ENCODE peak calls at places on chromosomes 7 and 10, in eight cellular contexts. U is breast epithelium, K is lower lobe of right lung, O is stomach, N is left ventricle myocardium inferior, E is suprapubic skin, G is astrocyte, P is AG04450. I is an unnamed sample. For H3K27me3, the result is how much of the 10 kb centered on the place peaks cover.

GRCh38 chr7:108503112-108504026 is 22.6 kb downstream of the PNPLA8 start:
- DNase-seq in O (no peak), E (no peak), U (no peak), K (no peak), N (no peak), P (peak), G (no peak), I (no peak)

GRCh38 chr7:84043661-84044191 is 150.9 kb downstream of the SEMA3A start:
- DNase-seq in N (no peak), G (no peak), U (no peak), O (no peak), K (no peak), E (no peak), P (no peak), I (no peak)

GRCh38 chr7:137771679-137772078 is 75.1 kb downstream of the DGKI start:
- DNase-seq in E (no peak), K (no peak), O (no peak), G (peak), U (no peak), N (no peak), P (peak), I (no peak)

GRCh38 chr7:28346256-28346655 is 66.1 kb upstream of the CREB5 start:
- DNase-seq in K (no peak), N (no peak), E (no peak), O (no peak), G (no peak), P (no peak), U (no peak), I (no peak)

GRCh38 chr7:41579961-41580935 is 122.6 kb downstream of the INHBA start:
- DNase-seq in P (peak), N (no peak), U (no peak), K (no peak), E (no peak), O (no peak), G (peak), I (no peak)

GRCh38 chr7:49852619-49853462 is 79.4 kb downstream of the VWC2 start:
- DNase-seq in E (no peak), O (no peak), K (no peak), G (peak), P (no peak), U (no peak), N (no peak), I (no peak)

GRCh38 chr10:12707461-12708185 is 293.9 kb downstream of the CCDC3 start:
- DNase-seq in E (no peak), O (peak), K (no peak), G (peak), U (no peak), N (no peak), P (peak), I (no peak)

GRCh38 chr7:115724400-115725056 is 306.0 kb downstream of the TFEC start:
- DNase-seq in O (no peak), E (no peak), N (no peak), U (no peak), G (no peak), K (no peak), P (no peak), I (no peak)

GRCh38 chr7:84196007-84196551 is 1.5 kb upstream of the SEMA3A start:
- DNase-seq in O (no peak), P (no peak), U (no peak), G (peak), E (no peak), N (no peak), K (no peak), I (no peak)

GRCh38 chr7:148367701-148368475 is 222.7 kb upstream of the C7orf33 start:
- DNase-seq in P (no peak), U (no peak), G (no peak), N (no peak), K (no peak), O (no peak), E (no peak), I (no peak)

GRCh38 chr7:23462846-23463245 is 7.4 kb downstream of the IGF2BP3 start:
- DNase-seq in E (no peak), N (no peak), P (no peak), K (no peak), U (no peak), G (peak), O (no peak), I (peak)

GRCh38 chr10:76422769-76423168 is 991.3 kb downstream of the LRMDA start:
- DNase-seq in G (no peak), K (no peak), O (no peak), U (no peak), P (no peak), E (no peak), N (no peak), I (no peak)

GRCh38 chr7:151382079-151382885 is 27.6 kb downstream of the WDR86 start:
- DNase-seq in O (no peak), G (no peak), E (no peak), P (no peak), N (peak), U (no peak), K (no peak), I (no peak)

GRCh38 chr10:124728071-124728829 is 15.9 kb downstream of the FAM53B start:
- DNase-seq in P (no peak), K (no peak), N (no peak), G (no peak), O (no peak), U (no peak), E (no peak), I (no peak)

GRCh38 chr10:118805146-118805545 is 50.4 kb upstream of the CACUL1 start:
- DNase-seq in U (no peak), K (no peak), N (no peak), O (peak), P (no peak), G (no peak), E (no peak), I (no peak)

GRCh38 chr7:94395141-94396041 is 696 bp downstream of the COL1A2 start:
- DNase-seq in E (no peak), N (no peak), P (peak), K (no peak), G (peak), U (no peak), O (peak), I (no peak)

GRCh38 chr7:108093341-108093740 is 36.8 kb downstream of the LAMB4 start:
- DNase-seq in U (no peak), P (no peak), N (no peak), E (no peak), G (no peak), O (no peak), K (no peak), I (no peak)

GRCh38 chr7:110283056-110283455 is 807.9 kb upstream of the LRRN3 start:
- DNase-seq in N (no peak), U (no peak), E (no peak), O (no peak), G (no peak), K (no peak), P (no peak), I (no peak)

GRCh38 chr10:4016214-4016740 is 231.3 kb upstream of the KLF6 start:
- DNase-seq in G (no peak), U (no peak), K (no peak), P (no peak), O (no peak), E (no peak), N (no peak), I (no peak)

GRCh38 chr7:27739301-27739913 is 555 bp upstream of the TAX1BP1 start:
- DNase-seq in O (no peak), K (peak), G (peak), E (no peak), U (no peak), P (peak), N (peak), I (no peak)

GRCh38 chr10:92697663-92698511 is 8.1 kb downstream of the HHEX start:
- DNase-seq in O (no peak), P (no peak), E (no peak), K (no peak), N (no peak), U (no peak), G (no peak), I (no peak)

GRCh38 chr10:96310359-96310669 is 6.1 kb downstream of the DNTT start:
- DNase-seq in U (no peak), G (no peak), K (no peak), N (no peak), E (no peak), O (no peak), P (no peak), I (no peak)

GRCh38 chr7:73717991-73718405 is 1.5 kb downstream of the STX1A start:
- DNase-seq in U (no peak), K (no peak), E (no peak), G (peak), O (no peak), N (no peak), P (no peak), I (no peak)

GRCh38 chr10:13404305-13404759 is 56.2 kb upstream of the SEPHS1 start:
- DNase-seq in K (no peak), E (no peak), U (no peak), N (no peak), G (no peak), P (no peak), O (no peak), I (no peak)

GRCh38 chr7:1967512-1968396 is 265.0 kb downstream of the MAD1L1 start:
- DNase-seq in O (no peak), G (no peak), E (no peak), K (peak), U (no peak), N (peak), P (no peak), I (no peak)

GRCh38 chr10:96670786-96671185 is 49.5 kb downstream of the PIK3AP1 start:
- DNase-seq in G (peak), O (no peak), E (no peak), K (no peak), P (no peak), N (no peak), U (no peak), I (no peak)

GRCh38 chr7:95411036-95411435 is 14.9 kb upstream of the PON3 start:
- DNase-seq in P (no peak), O (no peak), U (no peak), E (no peak), G (peak), K (no peak), N (no peak), I (no peak)

GRCh38 chr7:42164946-42165345 is 72.1 kb downstream of the GLI3 start:
- DNase-seq in P (no peak), N (no peak), O (no peak), E (no peak), U (no peak), G (no peak), K (no peak), I (no peak)

GRCh38 chr7:5595545-5596045 is 172.0 kb upstream of the TNRC18 start:
- DNase-seq in P (no peak), K (no peak), G (peak), E (no peak), O (no peak), U (no peak), N (no peak), I (no peak)

GRCh38 chr10:48705407-48705938 is 20.8 kb downstream of the WDFY4 start:
- DNase-seq in K (no peak), G (no peak), N (no peak), P (no peak), O (no peak), U (no peak), E (peak), I (no peak)

GRCh38 chr7:131723926-131724325 is 167.5 kb upstream of the PODXL start:
- DNase-seq in P (no peak), N (no peak), G (no peak), U (no peak), K (no peak), E (no peak), O (no peak), I (no peak)

GRCh38 chr10:17406036-17406834 is 48.2 kb downstream of the ST8SIA6 start:
- DNase-seq in E (no peak), P (no peak), N (no peak), G (no peak), K (no peak), O (no peak), U (no peak), I (no peak)

GRCh38 chr10:119233821-119234220 is 26.4 kb downstream of the GRK5 start:
- DNase-seq in N (no peak), P (no peak), K (no peak), U (no peak), G (no peak), O (no peak), E (no peak), I (no peak)

GRCh38 chr10:57786331-57786730 is 481.4 kb downstream of the IPMK start:
- DNase-seq in G (no peak), E (no peak), K (no peak), N (no peak), O (no peak), U (no peak), P (no peak), I (no peak)

GRCh38 chr7:127550247-127550646 is 35.1 kb downstream of the GCC1 start:
- DNase-seq in O (no peak), E (no peak), N (no peak), K (no peak), U (no peak), P (no peak), G (no peak), I (no peak)
- TF ChIP-seq CTCF in O (no peak), E (no peak), N (no peak), K (no peak), U (no peak), P (peak), G (peak), I (no peak)

DNA sequence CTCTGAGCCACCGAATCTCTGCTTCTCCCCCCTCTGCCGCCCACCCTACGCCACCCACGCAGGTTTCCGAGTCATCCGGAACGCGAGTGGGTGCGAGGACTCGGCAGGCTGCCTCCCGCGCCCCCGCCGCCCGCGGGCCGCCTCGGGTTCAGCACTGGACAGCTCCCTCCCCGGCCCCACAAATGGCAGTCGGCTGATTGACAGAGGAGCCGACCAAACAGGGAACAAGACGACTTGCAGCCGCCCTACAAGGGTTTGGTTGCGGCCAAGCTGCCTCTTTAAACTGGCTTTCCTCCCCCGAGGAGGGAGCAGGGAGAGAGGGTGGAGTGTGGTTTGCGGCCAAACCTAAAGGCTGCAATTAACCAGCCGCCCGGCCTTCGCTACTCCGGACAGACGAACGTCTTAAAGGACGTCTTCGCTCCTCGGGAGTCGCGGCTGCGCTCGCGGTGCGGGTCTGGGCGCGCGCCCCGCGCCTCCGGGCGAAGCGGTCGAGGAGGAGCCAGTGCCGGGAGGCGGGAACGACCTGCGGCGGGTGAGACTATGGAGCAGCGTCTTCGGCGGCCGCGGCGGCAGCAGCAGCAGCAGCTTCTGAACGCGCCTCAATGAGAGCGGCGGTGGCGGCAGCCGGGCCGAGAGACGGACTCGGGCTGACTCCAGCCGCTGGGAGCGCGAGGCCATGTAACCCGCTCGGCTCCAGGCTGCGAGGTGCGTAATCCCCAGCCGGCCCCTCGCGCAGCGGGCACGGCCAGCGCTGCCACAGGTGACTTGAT is at the start of gene GPR158:
- DNase-seq in P (peak), G (peak), E (peak), U (peak), O (peak), K (peak), N (peak), I (peak)
- H3K27me3 ChIP-seq in P (under half), G (under half), E (half or more), U (under half), O (under half), K (half or more), N (half or more), I (under half)

DNA sequence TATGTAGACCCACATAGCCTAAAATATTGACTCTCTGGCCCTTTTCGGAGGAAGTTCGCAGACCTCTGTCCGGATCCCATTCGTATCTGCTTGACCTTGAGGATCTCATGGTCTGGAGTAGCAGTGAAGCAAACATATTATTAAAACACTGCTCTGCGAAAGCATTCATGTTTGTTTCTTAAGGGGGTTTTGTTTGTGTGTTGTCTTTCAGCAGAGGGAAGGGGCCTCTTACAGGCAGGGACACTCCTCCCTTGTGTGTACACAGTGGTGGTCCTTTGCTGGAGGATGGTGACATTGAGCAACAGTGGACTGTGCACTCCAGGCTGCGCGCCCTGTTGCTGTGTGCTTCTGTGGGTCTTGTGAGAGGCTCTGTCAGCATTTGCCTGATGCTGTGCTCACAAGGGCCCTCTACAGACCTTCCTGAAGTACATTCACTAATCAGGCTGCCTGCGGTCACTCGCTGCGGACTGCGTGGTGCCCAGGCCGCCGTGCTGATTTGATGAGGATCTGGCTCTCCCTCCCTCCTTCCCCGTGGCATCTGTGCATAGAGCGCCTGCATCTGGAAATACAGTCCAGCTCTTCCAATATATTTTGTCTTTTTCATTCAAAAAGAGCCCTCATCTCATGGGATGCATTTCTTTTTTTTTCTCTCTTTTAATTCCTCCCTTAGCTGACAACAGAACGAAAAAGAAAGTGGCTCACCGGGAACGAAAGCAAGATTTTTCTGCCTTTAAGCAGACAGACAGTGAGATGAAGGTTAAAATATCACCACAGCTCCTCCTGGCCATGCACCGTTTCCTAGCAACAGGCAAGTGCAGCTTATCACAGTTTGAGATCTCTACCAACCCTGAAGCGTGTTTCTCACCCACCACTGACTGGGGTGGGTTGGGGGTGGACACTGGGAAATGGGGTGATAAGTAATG is 135.8 kb downstream of the CNNM2 start:
- DNase-seq in P (peak), K (peak), E (no peak), G (peak), O (peak), N (peak), U (peak), I (peak)
- TF ChIP-seq CTCF in P (peak), K (peak), E (no peak), G (peak), O (no peak), N (peak), U (peak), I (no peak)

GRCh38 chr10:103824281-103824680 is 31.1 kb downstream of the SH3PXD2A start:
- DNase-seq in N (no peak), U (no peak), O (no peak), P (no peak), E (no peak), K (no peak), G (no peak), I (no peak)
- H3K27me3 ChIP-seq in N (under half), U (under half), O (under half), P (under half), E (under half), K (under half), G (under half), I (under half)

GRCh38 chr10:60124536-60124935 is 218.2 kb upstream of the CCDC6 start:
- DNase-seq in P (no peak), O (no peak), U (no peak), K (no peak), G (no peak), N (no peak), E (no peak), I (no peak)
- TF ChIP-seq CTCF in P (no peak), O (no peak), U (no peak), K (no peak), G (no peak), N (no peak), E (no peak), I (no peak)

DNA sequence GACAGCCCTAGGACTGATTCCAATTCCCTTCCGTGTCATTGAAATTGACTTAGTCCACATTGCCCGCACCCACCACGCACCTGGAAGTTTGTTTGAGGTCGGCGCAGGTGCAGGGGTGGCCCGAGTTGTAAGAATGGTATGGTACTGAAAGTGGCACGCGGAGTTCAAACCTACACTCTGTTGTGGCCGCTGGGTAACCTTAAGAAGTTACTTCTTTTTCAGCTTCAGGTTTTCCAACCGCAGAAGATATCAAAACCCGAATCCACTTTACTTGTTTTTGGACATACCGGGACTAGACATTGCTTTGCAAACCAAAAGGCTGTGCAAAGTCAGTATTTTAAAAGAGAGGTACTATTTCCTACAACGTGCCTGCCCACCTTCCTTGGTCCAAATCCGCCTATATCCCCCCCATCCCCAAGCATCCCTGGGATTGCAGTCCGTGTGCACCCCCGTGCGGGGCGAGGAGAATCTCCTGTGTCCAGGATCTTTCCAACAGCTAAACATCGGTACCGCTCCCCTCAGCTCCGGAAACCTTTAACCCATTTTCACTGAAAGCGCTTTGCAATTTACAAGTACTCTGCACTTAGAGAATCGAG is 1.0 kb downstream of the IGFBP3 start:
- DNase-seq in O (no peak), K (no peak), N (no peak), G (peak), U (no peak), E (no peak), P (no peak), I (no peak)
- H3K27me3 ChIP-seq in O (under half), K (half or more), N (under half), G (under half), U (under half), E (under half), P (under half), I (under half)

GRCh38 chr10:28410420-28411135 is 107.7 kb upstream of the MPP7 start:
- DNase-seq in O (no peak), N (no peak), G (no peak), P (no peak), E (no peak), U (no peak), K (no peak), I (no peak)
- TF ChIP-seq CTCF in O (no peak), N (no peak), G (no peak), P (peak), E (no peak), U (no peak), K (no peak), I (no peak)

GRCh38 chr7:20790273-20790842 is 3.7 kb upstream of the SP8 start:
- DNase-seq in O (no peak), U (no peak), P (no peak), E (no peak), G (no peak), N (no peak), K (no peak), I (no peak)
- H3K27me3 ChIP-seq in O (half or more), U (half or more), P (half or more), E (half or more), G (half or more), N (half or more), K (half or more), I (half or more)